ENCODE peak calls at places on chromosome 3, in nine cellular contexts. One of them, this sample, is unnamed.

GRCh38 chr3:10417849-10418248 is 87.5 kb downstream of the ATP2B2 start:
- DNase-seq in right lobe of liver: no peak
- DNase-seq in stomach: no peak
- DNase-seq in IMR-90: peak; percentile 23
- DNase-seq in heart left ventricle: no peak
- DNase-seq in sigmoid colon: no peak
- DNase-seq in A549: peak; percentile 37
- DNase-seq in ovary: no peak
- DNase-seq in esophagus squamous epithelium: no peak
- DNase-seq in this sample: no peak

GRCh38 chr3:176789281-176789705 is 408.0 kb downstream of the TBL1XR1 start:
- DNase-seq in IMR-90: no peak
- DNase-seq in stomach: no peak
- DNase-seq in ovary: no peak
- DNase-seq in esophagus squamous epithelium: no peak
- DNase-seq in A549: no peak
- DNase-seq in right lobe of liver: no peak
- DNase-seq in sigmoid colon: no peak
- DNase-seq in heart left ventricle: no peak
- DNase-seq in this sample: no peak

GRCh38 chr3:35659808-35660207 is 20.5 kb downstream of the ARPP21 start:
- DNase-seq in A549: no peak
- DNase-seq in esophagus squamous epithelium: no peak
- DNase-seq in heart left ventricle: no peak
- DNase-seq in right lobe of liver: peak; percentile 78
- DNase-seq in ovary: no peak
- DNase-seq in sigmoid colon: no peak
- DNase-seq in IMR-90: no peak
- DNase-seq in stomach: no peak
- DNase-seq in this sample: no peak

GRCh38 chr3:170864525-170865208 is 5.3 kb downstream of the RPL22L1 start:
- DNase-seq in heart left ventricle: no peak
- DNase-seq in sigmoid colon: no peak
- DNase-seq in IMR-90: no peak
- DNase-seq in A549: no peak
- DNase-seq in ovary: no peak
- DNase-seq in esophagus squamous epithelium: no peak
- DNase-seq in stomach: no peak
- DNase-seq in right lobe of liver: no peak
- DNase-seq in this sample: no peak

GRCh38 chr3:42052867-42053351 is 38.2 kb upstream of the TRAK1 start:
- DNase-seq in heart left ventricle: no peak
- DNase-seq in stomach: no peak
- DNase-seq in right lobe of liver: no peak
- DNase-seq in IMR-90: peak; percentile 69
- DNase-seq in sigmoid colon: peak; percentile 44
- DNase-seq in ovary: no peak
- DNase-seq in esophagus squamous epithelium: no peak
- DNase-seq in A549: no peak
- DNase-seq in this sample: no peak

GRCh38 chr3:19702416-19703078 is 231.5 kb downstream of the EFHB start:
- DNase-seq in sigmoid colon: no peak
- DNase-seq in ovary: no peak
- DNase-seq in A549: no peak
- DNase-seq in esophagus squamous epithelium: no peak
- DNase-seq in stomach: no peak
- DNase-seq in right lobe of liver: no peak
- DNase-seq in IMR-90: no peak
- DNase-seq in heart left ventricle: no peak
- DNase-seq in this sample: no peak

GRCh38 chr3:50624634-50625033 is 7.7 kb downstream of the MAPKAPK3 start:
- DNase-seq in ovary: no peak
- DNase-seq in esophagus squamous epithelium: no peak
- DNase-seq in stomach: no peak
- DNase-seq in sigmoid colon: no peak
- DNase-seq in right lobe of liver: no peak
- DNase-seq in heart left ventricle: no peak
- DNase-seq in A549: no peak
- DNase-seq in IMR-90: no peak
- DNase-seq in this sample: no peak

GRCh38 chr3:133115178-133115577 is 77.0 kb downstream of the TMEM108 start:
- DNase-seq in sigmoid colon: no peak
- DNase-seq in right lobe of liver: no peak
- DNase-seq in esophagus squamous epithelium: no peak
- DNase-seq in A549: no peak
- DNase-seq in ovary: no peak
- DNase-seq in stomach: no peak
- DNase-seq in IMR-90: no peak
- DNase-seq in heart left ventricle: no peak
- DNase-seq in this sample: no peak

GRCh38 chr3:186119499-186119898 is 10.6 kb upstream of the ETV5 start:
- DNase-seq in esophagus squamous epithelium: no peak
- DNase-seq in IMR-90: no peak
- DNase-seq in sigmoid colon: no peak
- DNase-seq in ovary: no peak
- DNase-seq in stomach: no peak
- DNase-seq in A549: no peak
- DNase-seq in right lobe of liver: no peak
- DNase-seq in heart left ventricle: no peak
- DNase-seq in this sample: no peak

GRCh38 chr3:184526158-184526483 is 35.5 kb upstream of the EPHB3 start:
- DNase-seq in ovary: no peak
- DNase-seq in stomach: no peak
- DNase-seq in IMR-90: no peak
- DNase-seq in esophagus squamous epithelium: no peak
- DNase-seq in A549: no peak
- DNase-seq in heart left ventricle: no peak
- DNase-seq in right lobe of liver: no peak
- DNase-seq in sigmoid colon: no peak
- DNase-seq in this sample: no peak

GRCh38 chr3:134211797-134212196 is 38.9 kb downstream of the RYK start:
- DNase-seq in A549: peak; percentile 10
- DNase-seq in IMR-90: peak; percentile 72
- DNase-seq in sigmoid colon: no peak
- DNase-seq in esophagus squamous epithelium: no peak
- DNase-seq in stomach: peak; percentile 29
- DNase-seq in heart left ventricle: peak; percentile 24
- DNase-seq in ovary: no peak
- DNase-seq in right lobe of liver: no peak
- DNase-seq in this sample: no peak

GRCh38 chr3:154538566-154539360 is 108.8 kb upstream of the GPR149 start:
- DNase-seq in stomach: no peak
- DNase-seq in ovary: no peak
- DNase-seq in sigmoid colon: no peak
- DNase-seq in esophagus squamous epithelium: no peak
- DNase-seq in A549: no peak
- DNase-seq in IMR-90: no peak
- DNase-seq in heart left ventricle: no peak
- DNase-seq in right lobe of liver: no peak
- DNase-seq in this sample: no peak

GRCh38 chr3:2090095-2090494 is 8.6 kb upstream of the CNTN4 start:
- DNase-seq in IMR-90: no peak
- DNase-seq in sigmoid colon: no peak
- DNase-seq in heart left ventricle: no peak
- DNase-seq in right lobe of liver: no peak
- DNase-seq in esophagus squamous epithelium: no peak
- DNase-seq in ovary: no peak
- DNase-seq in stomach: no peak
- DNase-seq in A549: no peak
- DNase-seq in this sample: no peak

GRCh38 chr3:174951498-174951897 is 92.4 kb downstream of the NAALADL2 start:
- DNase-seq in ovary: no peak
- DNase-seq in stomach: no peak
- DNase-seq in right lobe of liver: no peak
- DNase-seq in esophagus squamous epithelium: no peak
- DNase-seq in A549: no peak
- DNase-seq in IMR-90: no peak
- DNase-seq in sigmoid colon: no peak
- DNase-seq in heart left ventricle: no peak
- DNase-seq in this sample: no peak

GRCh38 chr3:122619040-122619439 is 41.6 kb downstream of the PARP15 start:
- DNase-seq in ovary: no peak
- DNase-seq in A549: no peak
- DNase-seq in right lobe of liver: no peak
- DNase-seq in esophagus squamous epithelium: no peak
- DNase-seq in sigmoid colon: no peak
- DNase-seq in heart left ventricle: no peak
- DNase-seq in stomach: no peak
- DNase-seq in IMR-90: no peak
- DNase-seq in this sample: no peak

GRCh38 chr3:181276358-181276896 is 286.9 kb upstream of the DNAJC19 start:
- DNase-seq in heart left ventricle: no peak
- DNase-seq in esophagus squamous epithelium: no peak
- DNase-seq in sigmoid colon: no peak
- DNase-seq in stomach: no peak
- DNase-seq in ovary: no peak
- DNase-seq in A549: no peak
- DNase-seq in right lobe of liver: peak; percentile 46
- DNase-seq in IMR-90: no peak
- DNase-seq in this sample: no peak

GRCh38 chr3:78353231-78353630 is 1313.3 kb downstream of the ROBO2 start:
- DNase-seq in stomach: no peak
- DNase-seq in heart left ventricle: no peak
- DNase-seq in esophagus squamous epithelium: no peak
- DNase-seq in A549: no peak
- DNase-seq in ovary: no peak
- DNase-seq in sigmoid colon: no peak
- DNase-seq in right lobe of liver: no peak
- DNase-seq in IMR-90: no peak
- DNase-seq in this sample: no peak

GRCh38 chr3:78351338-78351737 is 1311.4 kb downstream of the ROBO2 start:
- DNase-seq in IMR-90: no peak
- DNase-seq in heart left ventricle: no peak
- DNase-seq in esophagus squamous epithelium: no peak
- DNase-seq in right lobe of liver: no peak
- DNase-seq in sigmoid colon: no peak
- DNase-seq in ovary: no peak
- DNase-seq in A549: no peak
- DNase-seq in stomach: no peak
- DNase-seq in this sample: no peak

GRCh38 chr3:78344918-78345317 is 1305.0 kb downstream of the ROBO2 start:
- DNase-seq in right lobe of liver: no peak
- DNase-seq in sigmoid colon: no peak
- DNase-seq in esophagus squamous epithelium: no peak
- DNase-seq in heart left ventricle: no peak
- DNase-seq in ovary: no peak
- DNase-seq in A549: no peak
- DNase-seq in stomach: no peak
- DNase-seq in IMR-90: no peak
- DNase-seq in this sample: no peak

GRCh38 chr3:78349571-78349970 is 1309.7 kb downstream of the ROBO2 start:
- DNase-seq in A549: no peak
- DNase-seq in stomach: no peak
- DNase-seq in right lobe of liver: no peak
- DNase-seq in IMR-90: no peak
- DNase-seq in ovary: no peak
- DNase-seq in esophagus squamous epithelium: no peak
- DNase-seq in sigmoid colon: no peak
- DNase-seq in heart left ventricle: no peak
- DNase-seq in this sample: no peak
- H3K4me1 ChIP-seq in A549: no peaks in the 10 kb centered on the region
- H3K4me1 ChIP-seq in stomach: no peaks in the 10 kb centered on the region
- H3K4me1 ChIP-seq in right lobe of liver: no peaks in the 10 kb centered on the region
- H3K4me1 ChIP-seq in IMR-90: no peaks in the 10 kb centered on the region
- H3K4me1 ChIP-seq in ovary: no peaks in the 10 kb centered on the region
- H3K4me1 ChIP-seq in esophagus squamous epithelium: no peaks in the 10 kb centered on the region
- H3K4me1 ChIP-seq in sigmoid colon: no peaks in the 10 kb centered on the region
- H3K4me1 ChIP-seq in heart left ventricle: no peaks in the 10 kb centered on the region
- H3K4me1 ChIP-seq in this sample: no peaks in the 10 kb centered on the region

DNA sequence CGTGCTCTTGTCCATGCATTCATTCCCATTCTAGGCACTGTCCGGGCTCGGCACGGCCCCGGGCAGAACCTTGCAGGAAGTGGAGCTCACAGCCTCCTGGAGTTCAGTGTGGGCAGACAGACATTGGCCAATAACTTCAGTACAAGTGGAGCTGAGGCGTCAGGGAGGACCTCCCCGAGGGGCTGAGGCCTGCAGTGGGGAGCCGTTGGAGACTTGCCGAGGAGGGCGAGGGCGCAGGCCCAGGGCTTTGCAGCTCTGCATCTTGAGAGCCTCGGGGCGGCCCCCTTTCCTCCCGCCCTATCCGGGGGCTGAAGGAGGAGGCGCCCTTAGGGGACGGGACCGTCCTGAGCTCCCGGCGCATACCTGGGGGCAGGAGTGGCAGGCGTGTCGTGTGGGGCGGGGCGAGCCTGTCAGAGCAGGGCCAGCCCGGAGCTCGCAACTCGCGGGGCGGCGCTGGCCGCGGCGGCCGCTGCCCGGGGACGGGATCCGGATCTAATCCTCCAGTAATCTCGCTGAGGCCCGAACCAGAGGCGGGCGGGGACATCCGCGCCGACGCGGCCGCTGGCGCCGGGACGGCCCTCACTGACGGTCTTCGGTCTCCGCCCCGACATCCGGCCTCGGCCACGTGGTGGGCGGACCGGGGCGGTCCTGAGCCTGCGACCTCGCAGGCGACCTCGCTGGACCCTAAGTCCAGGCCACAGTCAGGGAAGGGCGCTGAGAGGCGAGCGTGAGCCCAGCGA is at the start of gene ACY1:
- DNase-seq in heart left ventricle: peak; percentile 91
- DNase-seq in sigmoid colon: peak; percentile 93
- DNase-seq in A549: peak; percentile 81
- DNase-seq in ovary: peak; percentile 83
- DNase-seq in stomach: peak; percentile 92
- DNase-seq in right lobe of liver: peak; percentile 97
- DNase-seq in IMR-90: peak; percentile 81
- DNase-seq in esophagus squamous epithelium: no peak
- DNase-seq in this sample: peak; percentile 88
- TF ChIP-seq POLR2A in heart left ventricle: peak; percentile 3
- TF ChIP-seq POLR2A in sigmoid colon: peak; percentile 46
- TF ChIP-seq POLR2A in A549: peak; percentile 43
- TF ChIP-seq POLR2A in ovary: peak; percentile 41
- TF ChIP-seq POLR2A in stomach: no peak
- TF ChIP-seq POLR2A in right lobe of liver: peak; percentile 95
- TF ChIP-seq POLR2A in IMR-90: peak; percentile 74
- TF ChIP-seq POLR2A in esophagus squamous epithelium: no peak
- TF ChIP-seq POLR2A in this sample: peak; percentile 74

GRCh38 chr3:116102037-116102436 is 343.2 kb downstream of the LSAMP start:
- DNase-seq in IMR-90: no peak
- DNase-seq in stomach: no peak
- DNase-seq in A549: no peak
- DNase-seq in sigmoid colon: no peak
- DNase-seq in heart left ventricle: no peak
- DNase-seq in ovary: no peak
- DNase-seq in right lobe of liver: no peak
- DNase-seq in esophagus squamous epithelium: no peak
- DNase-seq in this sample: no peak
- TF ChIP-seq CTCF in IMR-90: peak; percentile 22
- TF ChIP-seq CTCF in stomach: no peak
- TF ChIP-seq CTCF in A549: no peak
- TF ChIP-seq CTCF in sigmoid colon: no peak
- TF ChIP-seq CTCF in heart left ventricle: no peak
- TF ChIP-seq CTCF in ovary: no peak
- TF ChIP-seq CTCF in right lobe of liver: no peak
- TF ChIP-seq CTCF in esophagus squamous epithelium: no peak
- TF ChIP-seq CTCF in this sample: no peak

DNA sequence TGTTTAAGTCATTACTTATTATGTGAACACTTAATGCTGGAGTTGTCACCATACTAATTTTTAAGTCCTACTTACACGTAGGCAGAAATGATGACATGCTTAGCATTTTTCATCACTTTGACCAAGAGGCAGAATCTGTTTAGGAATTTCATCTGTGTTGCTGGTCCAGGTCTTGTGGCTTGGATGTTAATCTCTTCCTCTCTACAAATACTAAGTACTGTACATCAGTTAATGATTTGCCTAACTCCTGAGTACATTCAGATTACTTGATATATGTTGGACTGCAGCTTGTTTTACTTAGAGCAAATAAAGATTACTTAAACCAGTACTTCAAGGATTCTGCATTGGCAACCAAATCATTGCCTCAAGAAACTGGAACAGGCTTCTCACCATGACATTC is 8.6 kb downstream of the SNRK start:
- DNase-seq in right lobe of liver: no peak
- DNase-seq in sigmoid colon: no peak
- DNase-seq in esophagus squamous epithelium: no peak
- DNase-seq in heart left ventricle: no peak
- DNase-seq in A549: no peak
- DNase-seq in stomach: no peak
- DNase-seq in IMR-90: no peak
- DNase-seq in ovary: no peak
- DNase-seq in this sample: no peak
- H3K4me1 ChIP-seq in right lobe of liver: no peaks in the 10 kb centered on the region
- H3K4me1 ChIP-seq in sigmoid colon: peaks cover 53% of the 10 kb centered on the region
- H3K4me1 ChIP-seq in esophagus squamous epithelium: peaks cover 99% of the 10 kb centered on the region
- H3K4me1 ChIP-seq in heart left ventricle: peaks cover 31% of the 10 kb centered on the region
- H3K4me1 ChIP-seq in A549: peaks cover 28% of the 10 kb centered on the region
- H3K4me1 ChIP-seq in stomach: peaks cover 69% of the 10 kb centered on the region
- H3K4me1 ChIP-seq in IMR-90: peaks cover 14% of the 10 kb centered on the region
- H3K4me1 ChIP-seq in ovary: peaks cover 12% of the 10 kb centered on the region
- H3K4me1 ChIP-seq in this sample: peaks cover 18% of the 10 kb centered on the region

This sample was measured in uterus.